ENCODE peak calls at places on chromosomes 16 and 17, in ten cellular contexts. E is iPS DF 6.9; H is activated CD4-positive, alpha-beta memory T cell treated with anti-CD3 and anti-CD28 coated beads for 36 hours; R is A172; D is cardiac muscle cell; B is effector memory CD8-positive, alpha-beta T cell; K is AG08395; T is GM04504; C is NCI-H748 treated with DMSO at 0.1 percent for 48 hours; Y is frontal cortex. F is an unnamed sample.
A peak's percentile ranks its signal among the peaks of the same experiment; 100 is the strongest.

GRCh38 chr17:3892095-3892998 is 506 bp downstream of the CAMKK1 start:
- DNase-seq in E (no peak), H (peak; percentile 77), R (peak; percentile 92), D (peak; percentile 67), B (peak; percentile 75), K (peak; percentile 79), T (peak; percentile 47), C (peak; percentile 71), Y (peak; percentile 80), F (no peak)

GRCh38 chr17:6098050-6098449 is 27.9 kb downstream of the WSCD1 start:
- DNase-seq in E (no peak), H (no peak), R (no peak), D (no peak), B (no peak), K (no peak), T (no peak), C (no peak), Y (no peak), F (no peak)

GRCh38 chr16:2148714-2149629 is 547 bp downstream of the RAB26 start:
- DNase-seq in E (no peak), H (peak; percentile 40), R (no peak), D (no peak), B (no peak), K (no peak), T (no peak), C (no peak), Y (no peak), F (no peak)

GRCh38 chr16:74601131-74601871 is 5.6 kb downstream of the GLG1 start:
- DNase-seq in E (no peak), H (peak; percentile 83), R (no peak), D (no peak), B (peak; percentile 41), K (no peak), T (no peak), C (no peak), Y (no peak), F (no peak)

GRCh38 chr17:63438092-63439051 is 7.7 kb downstream of the CYB561 start:
- DNase-seq in E (no peak), H (no peak), R (no peak), D (no peak), B (no peak), K (no peak), T (no peak), C (no peak), Y (no peak), F (no peak)

GRCh38 chr17:40541873-40542561 is 23.3 kb downstream of the CCR7 start:
- DNase-seq in E (no peak), H (no peak), R (no peak), D (no peak), B (no peak), K (no peak), T (no peak), C (no peak), Y (no peak), F (no peak)

GRCh38 chr17:2789700-2790099 is 6.5 kb upstream of the RAP1GAP2 start:
- DNase-seq in E (no peak), H (no peak), R (no peak), D (no peak), B (no peak), K (no peak), T (no peak), C (no peak), Y (no peak), F (no peak)

GRCh38 chr17:62662855-62663254 is 35.4 kb downstream of the MRC2 start:
- DNase-seq in E (no peak), H (no peak), R (no peak), D (no peak), B (no peak), K (no peak), T (no peak), C (no peak), Y (peak; percentile 15), F (no peak)

GRCh38 chr16:85173981-85174751 is 61.9 kb upstream of the CIBAR2 start:
- DNase-seq in E (no peak), H (no peak), R (peak; percentile 87), D (peak; percentile 80), B (no peak), K (peak; percentile 89), T (peak; percentile 87), C (no peak), Y (no peak), F (peak; percentile 60)

GRCh38 chr17:44024271-44024663 is 9.5 kb upstream of the TMEM101 start:
- DNase-seq in E (no peak), H (no peak), R (no peak), D (no peak), B (no peak), K (no peak), T (no peak), C (no peak), Y (no peak), F (no peak)

GRCh38 chr17:81491193-81491592 is 21.4 kb downstream of the ACTG1 start:
- DNase-seq in E (no peak), H (no peak), R (no peak), D (no peak), B (no peak), K (no peak), T (no peak), C (no peak), Y (no peak), F (no peak)

GRCh38 chr17:17146791-17147406 is 59.2 kb downstream of the PLD6 start:
- DNase-seq in E (peak; percentile 29), H (peak; percentile 53), R (no peak), D (no peak), B (peak; percentile 15), K (no peak), T (no peak), C (no peak), Y (no peak), F (no peak)

GRCh38 chr17:19238167-19238505 is 970 bp downstream of the EPN2 start:
- DNase-seq in E (no peak), H (peak; percentile 16), R (no peak), D (no peak), B (no peak), K (peak; percentile 27), T (no peak), C (peak; percentile 21), Y (no peak), F (no peak)

GRCh38 chr17:58121925-58122324 is 26.3 kb upstream of the OR4D1 start:
- DNase-seq in E (no peak), H (peak; percentile 29), R (peak; percentile 59), D (peak; percentile 46), B (peak; percentile 32), K (peak; percentile 24), T (peak; percentile 12), C (no peak), Y (peak; percentile 27), F (no peak)

GRCh38 chr16:23905027-23905426 is 69.2 kb downstream of the PRKCB start:
- DNase-seq in E (peak; percentile 43), H (no peak), R (peak; percentile 52), D (peak; percentile 39), B (no peak), K (peak; percentile 70), T (peak; percentile 81), C (no peak), Y (no peak), F (peak; percentile 0)

GRCh38 chr16:30761427-30761927 is 385 bp downstream of the CFAP119 start:
- DNase-seq in E (no peak), H (peak; percentile 53), R (peak; percentile 38), D (peak; percentile 30), B (peak; percentile 27), K (peak; percentile 36), T (no peak), C (no peak), Y (no peak), F (no peak)

GRCh38 chr16:31201511-31202401 is 804 bp downstream of the PYCARD start:
- DNase-seq in E (no peak), H (peak; percentile 47), R (no peak), D (no peak), B (peak; percentile 38), K (peak; percentile 40), T (no peak), C (no peak), Y (no peak), F (no peak)

GRCh38 chr17:55585629-55586028 is 74.4 kb upstream of the SMIM36 start:
- DNase-seq in E (no peak), H (no peak), R (no peak), D (no peak), B (no peak), K (no peak), T (no peak), C (no peak), Y (no peak), F (no peak)

GRCh38 chr16:31268891-31269290 is 9.1 kb downstream of the ITGAM start:
- DNase-seq in E (no peak), H (no peak), R (no peak), D (no peak), B (no peak), K (no peak), T (no peak), C (no peak), Y (no peak), F (no peak)

GRCh38 chr17:31629696-31630470 is 229.2 kb downstream of the COPRS start:
- DNase-seq in E (no peak), H (no peak), R (no peak), D (peak; percentile 29), B (no peak), K (peak; percentile 89), T (peak; percentile 95), C (no peak), Y (no peak), F (peak; percentile 82)

GRCh38 chr16:21275529-21275928 is 2.6 kb downstream of the CRYM start:
- DNase-seq in E (no peak), H (no peak), R (no peak), D (no peak), B (no peak), K (no peak), T (no peak), C (no peak), Y (no peak), F (no peak)

GRCh38 chr16:50802000-50802399 is 60.1 kb downstream of the CYLD start:
- DNase-seq in E (no peak), H (no peak), R (no peak), D (peak; percentile 55), B (no peak), K (no peak), T (peak; percentile 15), C (no peak), Y (no peak), F (no peak)

GRCh38 chr17:14299261-14300093 is 1.4 kb upstream of the HS3ST3B1 start:
- DNase-seq in E (no peak), H (peak; percentile 56), R (no peak), D (peak; percentile 75), B (peak; percentile 23), K (no peak), T (no peak), C (no peak), Y (no peak), F (no peak)

GRCh38 chr17:29870836-29871430 is 59.1 kb downstream of the SSH2 start:
- DNase-seq in E (no peak), H (no peak), R (no peak), D (no peak), B (no peak), K (no peak), T (no peak), C (no peak), Y (no peak), F (no peak)

GRCh38 chr16:19850131-19850817 is 34.4 kb downstream of the GPRC5B start:
- DNase-seq in E (no peak), H (no peak), R (no peak), D (no peak), B (no peak), K (no peak), T (no peak), C (no peak), Y (no peak), F (no peak)

GRCh38 chr17:81651692-81652091 is 4.7 kb downstream of the PDE6G start:
- DNase-seq in E (no peak), H (no peak), R (peak; percentile 88), D (peak; percentile 84), B (no peak), K (peak; percentile 95), T (peak; percentile 85), C (no peak), Y (no peak), F (peak; percentile 71)

GRCh38 chr17:79019631-79020584 is 4.1 kb upstream of the C1QTNF1 start:
- DNase-seq in E (no peak), H (peak; percentile 58), R (peak; percentile 80), D (peak; percentile 90), B (peak; percentile 33), K (peak; percentile 65), T (no peak), C (peak; percentile 10), Y (no peak), F (peak; percentile 41)

GRCh38 chr17:71338396-71338795 is 782.4 kb upstream of the SOX9 start:
- DNase-seq in E (no peak), H (no peak), R (peak; percentile 48), D (peak; percentile 68), B (no peak), K (peak; percentile 56), T (no peak), C (no peak), Y (no peak), F (peak; percentile 10)